ENCODE peak calls at places on chromosomes 1 and 21, in nine cellular contexts. T is transverse colon; U is CD4-positive, alpha-beta memory T cell; N is heart right ventricle; F is WERI-Rb-1; L is brain microvascular endothelial cell; Q is psoas muscle; D is adrenal gland; S is lung. E is an unnamed sample.

GRCh38 chr21:43954896-43955295 is 57.2 kb upstream of the TRAPPC10 start:
- DNase-seq in N (no peak), F (no peak), T (no peak), U (no peak), L (no peak), D (no peak), Q (no peak), S (no peak), E (no peak)

GRCh38 chr1:92488832-92489231 is 2.1 kb upstream of the GFI1 start:
- DNase-seq in N (no peak), S (no peak), F (no peak), T (no peak), L (no peak), D (no peak), Q (no peak), U (no peak), E (no peak)

GRCh38 chr1:151061704-151062103 is 1.5 kb downstream of the MLLT11 start:
- DNase-seq in U (no peak), F (no peak), T (no peak), S (no peak), D (no peak), Q (no peak), L (no peak), N (no peak), E (no peak)

GRCh38 chr1:164558461-164559341 is at the start of gene PBX1:
- DNase-seq in Q (peak; percentile 98), L (peak; percentile 98), T (peak; percentile 97), D (peak; percentile 99), N (peak; percentile 98), S (peak; percentile 97), U (peak; percentile 60), F (peak; percentile 98), E (peak; percentile 98)

GRCh38 chr1:181255270-181255929 is 166.9 kb downstream of the IER5 start:
- DNase-seq in N (no peak), S (no peak), L (peak; percentile 71), F (no peak), T (no peak), U (no peak), D (peak; percentile 79), Q (no peak), E (no peak)

GRCh38 chr1:159012495-159012894 is 2.8 kb downstream of the IFI16 start:
- DNase-seq in F (no peak), U (peak; percentile 61), S (no peak), Q (no peak), D (peak; percentile 34), L (no peak), T (peak; percentile 15), N (peak; percentile 10), E (no peak)

GRCh38 chr1:198669023-198669698 is 30.3 kb downstream of the PTPRC start:
- DNase-seq in F (no peak), D (no peak), N (no peak), Q (no peak), U (peak; percentile 74), L (peak; percentile 77), S (no peak), T (no peak), E (no peak)

GRCh38 chr1:196355206-196355786 is 252.9 kb downstream of the KCNT2 start:
- DNase-seq in L (peak; percentile 36), D (no peak), S (no peak), N (no peak), F (no peak), Q (no peak), T (no peak), U (no peak), E (no peak)

GRCh38 chr1:29457496-29458368 is 221.4 kb downstream of the PTPRU start:
- DNase-seq in T (no peak), L (no peak), Q (no peak), D (no peak), F (peak; percentile 67), S (no peak), N (no peak), U (no peak), E (no peak)

GRCh38 chr1:110118636-110119396 is 6.6 kb downstream of the UBL4B start:
- DNase-seq in S (no peak), D (no peak), F (no peak), L (no peak), U (no peak), T (no peak), N (no peak), Q (no peak), E (no peak)

GRCh38 chr1:53691326-53691725 is 47.6 kb downstream of the GLIS1 start:
- DNase-seq in S (no peak), F (no peak), D (no peak), Q (no peak), N (no peak), T (no peak), U (no peak), L (no peak), E (no peak)

GRCh38 chr1:171965802-171966201 is 124.5 kb downstream of the DNM3 start:
- DNase-seq in T (no peak), F (no peak), L (no peak), N (no peak), D (no peak), U (no peak), S (no peak), Q (no peak), E (no peak)

GRCh38 chr1:247212012-247212411 is 40.2 kb upstream of the ZNF124 start:
- DNase-seq in U (no peak), N (no peak), Q (no peak), D (no peak), T (peak; percentile 13), S (no peak), F (no peak), L (no peak), E (no peak)

GRCh38 chr1:212593696-212594335 is 14.7 kb upstream of the ATF3 start:
- DNase-seq in T (no peak), U (no peak), L (no peak), F (no peak), N (no peak), S (no peak), D (no peak), Q (no peak), E (no peak)

GRCh38 chr1:29236993-29237905 is 927 bp downstream of the PTPRU start:
- DNase-seq in Q (peak; percentile 76), D (peak; percentile 30), F (peak; percentile 46), L (peak; percentile 18), T (peak; percentile 18), S (peak; percentile 48), U (peak; percentile 15), N (peak; percentile 21), E (peak; percentile 34)

GRCh38 chr1:211761400-211761799 is 69.2 kb downstream of the LPGAT1 start:
- DNase-seq in N (no peak), T (no peak), D (no peak), S (no peak), L (no peak), F (no peak), U (no peak), Q (no peak), E (no peak)

GRCh38 chr1:235566092-235566491 is 61.8 kb upstream of the B3GALNT2 start:
- DNase-seq in F (no peak), U (no peak), T (no peak), Q (no peak), D (no peak), S (no peak), L (no peak), N (no peak), E (no peak)

GRCh38 chr1:205316179-205316578 is 5.4 kb downstream of the NUAK2 start:
- DNase-seq in N (no peak), Q (no peak), U (peak; percentile 13), T (no peak), F (no peak), S (no peak), L (no peak), D (peak; percentile 36), E (no peak)
- H3K4me3 ChIP-seq in N (no peak overlapping the region), Q (no peak overlapping the region), U (no peak overlapping the region), T (no peak overlapping the region), F (no peak overlapping the region), S (no peak overlapping the region), L (no peak overlapping the region), D (no peak overlapping the region), E (no peak overlapping the region)

GRCh38 chr1:5707566-5708178 is 284.6 kb downstream of the NPHP4 start:
- DNase-seq in D (no peak), Q (no peak), L (no peak), U (no peak), S (no peak), N (no peak), T (no peak), F (no peak), E (no peak)
- H3K27ac ChIP-seq in D (no peak overlapping the region), Q (no peak overlapping the region), L (no peak overlapping the region), U (no peak overlapping the region), S (no peak overlapping the region), N (no peak overlapping the region), T (no peak overlapping the region), F (no peak overlapping the region), E (no peak overlapping the region)

GRCh38 chr1:223832637-223832943 is 13.2 kb downstream of the TP53BP2 start:
- DNase-seq in D (peak; percentile 18), Q (no peak), S (no peak), T (no peak), N (no peak), L (no peak), F (no peak), U (no peak), E (no peak)
- H3K4me3 ChIP-seq in D (no peak overlapping the region), Q (no peak overlapping the region), S (no peak overlapping the region), T (no peak overlapping the region), N (no peak overlapping the region), L (no peak overlapping the region), F (no peak overlapping the region), U (no peak overlapping the region), E (peak overlapping the region; percentile 15)

GRCh38 chr1:17735340-17735739 is 19.8 kb upstream of the ACTL8 start:
- DNase-seq in S (no peak), Q (no peak), D (no peak), L (no peak), T (no peak), N (no peak), U (no peak), F (no peak), E (no peak)

GRCh38 chr1:17734609-17735008 is 20.5 kb upstream of the ACTL8 start:
- DNase-seq in Q (no peak), N (no peak), D (no peak), T (no peak), F (no peak), L (no peak), U (no peak), S (no peak), E (no peak)

GRCh38 chr1:17731460-17731859 is 23.7 kb upstream of the ACTL8 start:
- DNase-seq in L (no peak), D (no peak), U (no peak), N (no peak), S (no peak), F (no peak), T (peak; percentile 22), Q (no peak), E (no peak)

GRCh38 chr1:17729909-17730308 is 25.2 kb upstream of the ACTL8 start:
- DNase-seq in N (no peak), S (no peak), U (no peak), T (no peak), Q (no peak), F (no peak), D (no peak), L (no peak), E (no peak)

DNA sequence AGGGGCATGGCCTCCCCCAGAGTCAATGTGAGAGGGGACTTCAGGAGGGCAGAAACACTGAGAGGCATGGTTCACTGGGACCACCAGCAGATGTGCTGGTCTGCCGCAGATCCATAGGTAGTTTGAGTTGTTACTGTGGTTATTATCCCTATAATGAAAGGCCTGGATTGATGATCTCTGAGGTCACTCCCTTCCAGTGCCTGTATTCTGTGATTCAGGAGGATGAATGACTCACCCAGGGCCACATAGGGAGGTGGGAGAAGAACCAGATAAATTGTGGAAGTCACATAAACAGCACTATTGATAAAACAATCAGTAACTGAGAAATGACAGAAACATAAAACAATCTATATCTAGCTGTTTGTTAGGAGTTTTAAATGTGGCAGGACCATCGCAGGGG is 22.7 kb upstream of the ACTL8 start:
- DNase-seq in D (no peak), Q (no peak), U (no peak), L (peak; percentile 24), F (no peak), T (no peak), S (no peak), N (no peak), E (no peak)
- H3K27ac ChIP-seq in D (no peak overlapping the region), Q (no peak overlapping the region), U (no peak overlapping the region), L (no peak overlapping the region), F (no peak overlapping the region), T (no peak overlapping the region), S (no peak overlapping the region), N (no peak overlapping the region), E (no peak overlapping the region)